ENCODE peak calls at places on chromosomes 16 and 17, in ten cellular contexts. Q is cardiac fibroblast, Y is left colon, L is iPS-NIHi11, J is T-helper 17 cell, U is NCI-H1105, C is Right ventricle myocardium inferior, H is testis, B is HCT116, O is esophagus squamous epithelium. G is an unnamed sample.

GRCh38 chr16:55834044-55834443 is 1.1 kb upstream of the CES1 start:
- DNase-seq in L (no peak), B (no peak), J (no peak), Y (no peak), O (no peak), U (no peak), H (no peak), C (no peak), Q (no peak), G (no peak)

GRCh38 chr17:56785396-56785795 is 48.3 kb downstream of the C17orf67 start:
- DNase-seq in O (no peak), J (no peak), H (no peak), B (no peak), Q (no peak), Y (no peak), U (no peak), L (no peak), C (no peak), G (peak)

GRCh38 chr17:14407541-14407940 is 106.7 kb downstream of the HS3ST3B1 start:
- DNase-seq in O (no peak), C (no peak), B (no peak), H (no peak), Y (no peak), L (no peak), U (no peak), J (no peak), Q (no peak), G (no peak)

GRCh38 chr17:38735161-38735997 is 5.2 kb downstream of the CISD3 start:
- DNase-seq in U (peak), C (peak), H (peak), B (no peak), Q (peak), L (peak), Y (peak), O (no peak), J (peak), G (no peak)

GRCh38 chr17:57567278-57567677 is 177.8 kb downstream of the CCDC182 start:
- DNase-seq in H (no peak), L (no peak), Q (no peak), U (peak), B (no peak), Y (no peak), C (no peak), J (no peak), O (no peak), G (no peak)

GRCh38 chr16:74813109-74813641 is 38.6 kb upstream of the FA2H start:
- DNase-seq in L (peak), Q (peak), B (peak), J (peak), C (peak), U (peak), Y (peak), H (peak), O (no peak), G (peak)

GRCh38 chr17:78748730-78749317 is 33.2 kb downstream of the CYTH1 start:
- DNase-seq in U (no peak), C (peak), O (peak), J (peak), Y (peak), B (no peak), L (no peak), H (peak), Q (peak), G (no peak)

GRCh38 chr17:77025781-77026180 is 115.0 kb upstream of the SEC14L1 start:
- DNase-seq in O (no peak), H (no peak), B (no peak), Q (no peak), J (no peak), U (no peak), C (no peak), Y (no peak), L (no peak), G (no peak)

GRCh38 chr17:82859431-82860403 is 19.9 kb upstream of the ZNF750 start:
- DNase-seq in O (no peak), U (no peak), J (no peak), L (peak), Q (peak), H (no peak), Y (no peak), C (peak), B (peak), G (peak)

GRCh38 chr16:53090591-53091507 is 36.1 kb downstream of the CHD9 start:
- DNase-seq in Y (peak), O (peak), J (no peak), C (peak), U (no peak), B (no peak), H (peak), Q (peak), L (no peak), G (peak)

GRCh38 chr17:79923974-79924638 is 84.9 kb upstream of the CBX4 start:
- DNase-seq in B (peak), H (peak), C (no peak), U (no peak), L (peak), O (no peak), Y (peak), J (peak), Q (peak), G (no peak)

GRCh38 chr16:80931985-80932720 is 74.5 kb downstream of the CMC2 start:
- DNase-seq in L (peak), H (peak), U (no peak), J (no peak), C (peak), Q (peak), O (no peak), B (no peak), Y (peak), G (peak)

GRCh38 chr17:57296231-57296630 is 39.9 kb downstream of the MSI2 start:
- DNase-seq in L (no peak), U (peak), C (no peak), Q (no peak), H (no peak), J (no peak), Y (no peak), O (no peak), B (no peak), G (no peak)

GRCh38 chr17:32266389-32267269 is 997 bp downstream of the RHBDL3 start:
- DNase-seq in O (no peak), Q (no peak), J (no peak), Y (no peak), H (no peak), B (no peak), U (no peak), C (peak), L (peak), G (no peak)

GRCh38 chr17:66716236-66717026 is 118.5 kb upstream of the CACNG5 start:
- DNase-seq in U (peak), O (no peak), B (no peak), L (no peak), J (no peak), C (no peak), H (no peak), Y (no peak), Q (peak), G (peak)

GRCh38 chr17:49823614-49824013 is 24.3 kb downstream of the TAC4 start:
- DNase-seq in L (no peak), B (no peak), O (no peak), J (no peak), U (no peak), Y (no peak), H (no peak), Q (no peak), C (no peak), G (peak)

GRCh38 chr16:57635266-57636097 is 7.1 kb downstream of the ADGRG1 start:
- DNase-seq in U (no peak), B (no peak), C (no peak), H (no peak), Y (peak), L (no peak), J (no peak), O (no peak), Q (no peak), G (no peak)

G was measured in astrocyte of the spinal cord.